ENCODE peak calls at places on chromosomes 7 and 10, in four cellular contexts. One of them, this sample, is unnamed.

GRCh38 chr10:120978589-120979252 is 127.6 kb downstream of the WDR11 start:
- DNase-seq in IMR-90: peak
- DNase-seq in right lobe of liver: no peak
- DNase-seq in uterus: peak
- DNase-seq in this sample: no peak

GRCh38 chr7:133293390-133294110 is 40.7 kb downstream of the EXOC4 start:
- DNase-seq in right lobe of liver: no peak
- DNase-seq in uterus: no peak
- DNase-seq in IMR-90: no peak
- DNase-seq in this sample: no peak

GRCh38 chr7:142793156-142793555 is 22.4 kb downstream of the PRSS2 start:
- DNase-seq in right lobe of liver: no peak
- DNase-seq in uterus: no peak
- DNase-seq in IMR-90: no peak
- DNase-seq in this sample: no peak

GRCh38 chr7:81430150-81430549 is 339.7 kb downstream of the HGF start:
- DNase-seq in IMR-90: no peak
- DNase-seq in right lobe of liver: no peak
- DNase-seq in uterus: no peak
- DNase-seq in this sample: no peak

GRCh38 chr7:97200043-97200442 is 82.5 kb downstream of the SDHAF3 start:
- DNase-seq in right lobe of liver: no peak
- DNase-seq in uterus: no peak
- DNase-seq in IMR-90: no peak
- DNase-seq in this sample: no peak

GRCh38 chr10:113108180-113108835 is 158.3 kb downstream of the TCF7L2 start:
- DNase-seq in right lobe of liver: no peak
- DNase-seq in uterus: no peak
- DNase-seq in IMR-90: no peak
- DNase-seq in this sample: no peak

GRCh38 chr7:139034336-139034735 is 1.5 kb downstream of the ZC3HAV1L start:
- DNase-seq in right lobe of liver: no peak
- DNase-seq in IMR-90: peak
- DNase-seq in uterus: no peak
- DNase-seq in this sample: no peak

GRCh38 chr10:3411044-3411443 is 238.5 kb upstream of the PITRM1 start:
- DNase-seq in right lobe of liver: no peak
- DNase-seq in uterus: no peak
- DNase-seq in IMR-90: no peak
- DNase-seq in this sample: no peak

GRCh38 chr10:50439806-50440205 is 183.9 kb downstream of the SGMS1 start:
- DNase-seq in IMR-90: peak
- DNase-seq in right lobe of liver: no peak
- DNase-seq in uterus: no peak
- DNase-seq in this sample: no peak

GRCh38 chr7:39468841-39469240 is 97.4 kb upstream of the YAE1 start:
- DNase-seq in uterus: no peak
- DNase-seq in right lobe of liver: no peak
- DNase-seq in IMR-90: no peak
- DNase-seq in this sample: no peak

DNA sequence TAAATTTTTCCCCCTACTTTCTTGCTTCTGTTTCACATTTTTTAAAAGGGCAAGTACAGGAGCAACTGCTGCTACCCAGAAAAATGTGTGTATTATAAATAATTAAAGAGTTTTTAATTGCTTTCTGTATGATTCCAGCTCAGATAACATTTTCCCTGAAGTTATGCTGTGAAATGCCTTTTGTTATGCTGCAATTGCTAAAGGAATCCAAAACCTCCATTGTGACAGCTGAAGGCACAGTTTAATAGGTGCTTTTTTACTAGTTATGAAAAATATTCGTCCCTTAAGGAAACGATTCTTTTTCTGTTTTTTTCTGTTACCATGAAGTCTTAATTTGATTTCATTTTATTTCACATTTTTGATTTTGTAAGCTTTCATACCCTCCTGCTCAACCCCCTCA is 83.2 kb downstream of the ZNRF2 start:
- DNase-seq in right lobe of liver: no peak
- DNase-seq in IMR-90: no peak
- DNase-seq in uterus: no peak
- DNase-seq in this sample: no peak
- H3K27ac ChIP-seq in right lobe of liver: no peak
- H3K27ac ChIP-seq in IMR-90: no peak
- H3K27ac ChIP-seq in uterus: no peak
- H3K27ac ChIP-seq in this sample: no peak

DNA sequence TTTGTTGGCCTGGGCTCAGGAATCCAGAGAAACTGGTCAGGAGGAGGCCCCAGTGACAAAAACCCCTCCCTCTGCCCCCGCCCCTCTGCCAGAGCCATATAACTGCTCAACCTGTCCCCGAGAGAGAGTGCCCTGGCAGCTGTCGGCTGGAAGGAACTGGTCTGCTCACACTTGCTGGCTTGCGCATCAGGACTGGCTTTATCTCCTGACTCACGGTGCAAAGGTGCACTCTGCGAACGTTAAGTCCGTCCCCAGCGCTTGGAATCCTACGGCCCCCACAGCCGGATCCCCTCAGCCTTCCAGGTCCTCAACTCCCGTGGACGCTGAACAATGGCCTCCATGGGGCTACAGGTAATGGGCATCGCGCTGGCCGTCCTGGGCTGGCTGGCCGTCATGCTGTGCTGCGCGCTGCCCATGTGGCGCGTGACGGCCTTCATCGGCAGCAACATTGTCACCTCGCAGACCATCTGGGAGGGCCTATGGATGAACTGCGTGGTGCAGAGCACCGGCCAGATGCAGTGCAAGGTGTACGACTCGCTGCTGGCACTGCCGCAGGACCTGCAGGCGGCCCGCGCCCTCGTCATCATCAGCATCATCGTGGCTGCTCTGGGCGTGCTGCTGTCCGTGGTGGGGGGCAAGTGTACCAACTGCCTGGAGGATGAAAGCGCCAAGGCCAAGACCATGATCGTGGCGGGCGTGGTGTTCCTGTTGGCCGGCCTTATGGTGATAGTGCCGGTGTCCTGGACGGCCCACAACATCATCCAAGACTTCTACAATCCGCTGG is at the start of gene CLDN4:
- DNase-seq in right lobe of liver: no peak
- DNase-seq in uterus: no peak
- DNase-seq in IMR-90: no peak
- DNase-seq in this sample: peak
- H3K4me3 ChIP-seq in right lobe of liver: no peak
- H3K4me3 ChIP-seq in uterus: no peak
- H3K4me3 ChIP-seq in IMR-90: no peak
- H3K4me3 ChIP-seq in this sample: peak

GRCh38 chr7:13988765-13989137 is 715 bp downstream of the ETV1 start:
- DNase-seq in IMR-90: peak
- DNase-seq in uterus: no peak
- DNase-seq in right lobe of liver: no peak
- DNase-seq in this sample: no peak

GRCh38 chr7:13988011-13988410 is 1.5 kb downstream of the ETV1 start:
- DNase-seq in uterus: no peak
- DNase-seq in IMR-90: peak
- DNase-seq in right lobe of liver: no peak
- DNase-seq in this sample: no peak

GRCh38 chr7:13989944-13990295 is 454 bp upstream of the ETV1 start:
- DNase-seq in uterus: no peak
- DNase-seq in IMR-90: no peak
- DNase-seq in right lobe of liver: no peak
- DNase-seq in this sample: peak

GRCh38 chr7:13990319-13990983 is 985 bp upstream of the ETV1 start:
- DNase-seq in uterus: peak
- DNase-seq in right lobe of liver: peak
- DNase-seq in IMR-90: peak
- DNase-seq in this sample: peak

DNA sequence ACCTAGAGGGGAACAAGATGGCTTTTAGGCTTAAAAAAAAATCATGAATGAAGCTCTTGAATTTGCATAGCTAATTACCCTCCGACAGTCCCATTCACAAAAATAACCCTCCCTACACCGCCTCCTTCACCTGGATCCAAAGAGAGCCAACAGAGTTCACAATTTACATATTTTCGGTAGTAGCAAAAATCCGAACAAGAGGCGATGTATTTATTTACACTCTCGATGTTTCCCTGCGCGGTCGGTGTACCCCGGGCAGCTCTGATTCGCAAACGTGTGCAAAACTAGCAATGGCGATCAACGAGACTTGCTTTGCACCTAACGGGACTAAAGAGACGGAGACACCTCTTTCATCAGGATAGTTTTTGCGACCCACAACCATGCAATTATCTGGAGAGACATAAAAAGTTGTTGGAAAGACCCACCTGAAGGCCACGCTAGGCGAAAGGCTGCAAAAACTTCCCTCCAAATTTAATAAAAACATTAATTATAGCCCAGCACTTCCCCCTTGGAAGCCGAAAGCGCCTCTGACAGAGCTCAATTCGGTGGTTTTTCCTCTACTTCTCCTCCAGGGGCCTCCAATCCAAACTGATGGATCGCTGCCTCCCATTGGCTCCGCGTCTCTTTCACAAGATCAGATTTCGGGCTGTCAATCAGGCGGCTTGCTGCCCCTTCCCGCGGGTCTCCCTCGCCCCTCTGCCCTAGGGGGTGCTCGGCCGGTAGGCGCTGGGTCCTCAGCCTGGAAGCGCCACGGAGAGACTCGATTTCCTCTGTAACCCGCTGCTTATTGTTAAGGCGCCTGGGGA is at the start of gene ETV1:
- DNase-seq in right lobe of liver: peak
- DNase-seq in uterus: peak
- DNase-seq in IMR-90: peak
- DNase-seq in this sample: peak
- TF ChIP-seq POLR2A in right lobe of liver: peak
- TF ChIP-seq POLR2A in uterus: no peak
- TF ChIP-seq POLR2A in IMR-90: peak
- TF ChIP-seq POLR2A in this sample: no peak

GRCh38 chr10:63588436-63589180 is 67.4 kb downstream of the REEP3 start:
- DNase-seq in IMR-90: peak
- DNase-seq in right lobe of liver: no peak
- DNase-seq in uterus: no peak
- DNase-seq in this sample: peak
- H3K27ac ChIP-seq in IMR-90: no peak
- H3K27ac ChIP-seq in right lobe of liver: no peak
- H3K27ac ChIP-seq in uterus: no peak
- H3K27ac ChIP-seq in this sample: no peak

DNA sequence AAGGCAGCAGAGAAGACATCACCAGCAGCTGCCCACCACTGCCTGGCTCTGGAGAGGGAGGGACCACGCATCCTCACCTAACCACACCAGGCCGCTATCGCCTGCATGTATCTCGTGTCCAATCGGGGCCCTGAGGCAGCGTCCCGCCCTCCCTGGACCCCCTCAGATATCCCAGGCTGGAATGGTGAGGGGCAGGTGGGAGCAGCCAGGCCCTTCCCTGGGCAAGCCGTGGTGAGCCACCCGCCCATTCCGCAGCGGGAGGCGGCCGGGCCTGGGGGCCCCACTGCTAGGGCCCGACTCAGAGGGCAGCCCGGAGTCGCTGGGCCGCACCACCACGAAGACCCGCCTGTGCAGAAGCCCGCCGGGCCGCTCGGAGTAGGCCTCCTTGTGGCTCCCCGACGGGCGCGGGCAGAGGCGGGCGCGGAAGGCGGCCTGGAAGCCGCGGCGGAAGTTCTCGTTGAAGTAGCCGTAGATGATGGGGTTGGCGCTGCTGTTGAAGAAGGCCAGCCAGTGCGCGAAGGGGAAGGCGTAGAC is 21.6 kb upstream of the PPA1 start:
- DNase-seq in IMR-90: no peak
- DNase-seq in uterus: no peak
- DNase-seq in right lobe of liver: no peak
- DNase-seq in this sample: no peak
- H3K4me3 ChIP-seq in IMR-90: no peak
- H3K4me3 ChIP-seq in uterus: no peak
- H3K4me3 ChIP-seq in right lobe of liver: no peak
- H3K4me3 ChIP-seq in this sample: no peak

GRCh38 chr10:16828731-16829175 is 11.5 kb upstream of the RSU1 start:
- DNase-seq in uterus: peak
- DNase-seq in right lobe of liver: no peak
- DNase-seq in IMR-90: peak
- DNase-seq in this sample: no peak

GRCh38 chr10:16835223-16835622 is 18.0 kb upstream of the RSU1 start:
- DNase-seq in right lobe of liver: no peak
- DNase-seq in uterus: no peak
- DNase-seq in IMR-90: no peak
- DNase-seq in this sample: no peak

GRCh38 chr10:16828114-16828568 is 10.9 kb upstream of the RSU1 start:
- DNase-seq in IMR-90: peak
- DNase-seq in right lobe of liver: no peak
- DNase-seq in uterus: peak
- DNase-seq in this sample: peak

GRCh38 chr10:16832351-16833080 is 15.3 kb upstream of the RSU1 start:
- DNase-seq in right lobe of liver: no peak
- DNase-seq in uterus: no peak
- DNase-seq in IMR-90: peak
- DNase-seq in this sample: peak
- TF ChIP-seq POLR2A in right lobe of liver: no peak
- TF ChIP-seq POLR2A in uterus: no peak
- TF ChIP-seq POLR2A in IMR-90: no peak
- TF ChIP-seq POLR2A in this sample: no peak

GRCh38 chr10:68666280-68666760 is 54.7 kb upstream of the CCAR1 start:
- DNase-seq in IMR-90: peak
- DNase-seq in uterus: no peak
- DNase-seq in right lobe of liver: no peak
- DNase-seq in this sample: no peak
- H3K27ac ChIP-seq in IMR-90: peak
- H3K27ac ChIP-seq in uterus: no peak
- H3K27ac ChIP-seq in right lobe of liver: no peak
- H3K27ac ChIP-seq in this sample: no peak

GRCh38 chr10:25694976-25695375 is 239.1 kb upstream of the MYO3A start:
- DNase-seq in IMR-90: no peak
- DNase-seq in uterus: no peak
- DNase-seq in right lobe of liver: no peak
- DNase-seq in this sample: no peak
- H3K4me3 ChIP-seq in IMR-90: no peak
- H3K4me3 ChIP-seq in uterus: no peak
- H3K4me3 ChIP-seq in right lobe of liver: no peak
- H3K4me3 ChIP-seq in this sample: no peak

GRCh38 chr7:149622444-149623210 is 125.0 kb upstream of the ZNF746 start:
- DNase-seq in IMR-90: no peak
- DNase-seq in uterus: no peak
- DNase-seq in right lobe of liver: no peak
- DNase-seq in this sample: no peak

GRCh38 chr7:149624419-149625338 is 127.1 kb upstream of the ZNF746 start:
- DNase-seq in right lobe of liver: peak
- DNase-seq in IMR-90: peak
- DNase-seq in uterus: peak
- DNase-seq in this sample: peak

GRCh38 chr7:149625339-149625946 is 127.8 kb upstream of the ZNF746 start:
- DNase-seq in right lobe of liver: no peak
- DNase-seq in uterus: peak
- DNase-seq in IMR-90: peak
- DNase-seq in this sample: peak

GRCh38 chr7:149625947-149626392 is 128.4 kb upstream of the ZNF746 start:
- DNase-seq in right lobe of liver: no peak
- DNase-seq in IMR-90: no peak
- DNase-seq in uterus: no peak
- DNase-seq in this sample: peak

GRCh38 chr7:149624006-149624405 is 126.4 kb upstream of the ZNF746 start:
- DNase-seq in right lobe of liver: no peak
- DNase-seq in IMR-90: peak
- DNase-seq in uterus: peak
- DNase-seq in this sample: no peak
- TF ChIP-seq POLR2A in right lobe of liver: no peak
- TF ChIP-seq POLR2A in IMR-90: no peak
- TF ChIP-seq POLR2A in uterus: no peak
- TF ChIP-seq POLR2A in this sample: no peak

GRCh38 chr10:14670551-14671240 is 104.0 kb downstream of the FAM107B start:
- DNase-seq in IMR-90: peak
- DNase-seq in uterus: no peak
- DNase-seq in right lobe of liver: no peak
- DNase-seq in this sample: no peak
- H3K27ac ChIP-seq in IMR-90: peak
- H3K27ac ChIP-seq in uterus: peak
- H3K27ac ChIP-seq in right lobe of liver: no peak
- H3K27ac ChIP-seq in this sample: no peak